ENCODE peak calls at places on chromosome 14, in five cellular contexts. U is cardiac muscle cell, R is PC-9, F is AG10803, Z is right atrium auricular region. V is an unnamed sample.
A peak's percentile ranks its signal among the peaks of the same experiment; 100 is the strongest.

GRCh38 chr14:104432611-104433231 is 146.8 kb upstream of the C14orf180 start:
- DNase-seq in U (no peak), R (no peak), F (no peak), Z (peak; percentile 44), V (no peak)

GRCh38 chr14:103820908-103821307 is 26.5 kb downstream of the PPP1R13B start:
- DNase-seq in U (no peak), R (no peak), F (no peak), Z (no peak), V (no peak)

GRCh38 chr14:44404021-44404420 is 103.1 kb downstream of the FSCB start:
- DNase-seq in U (peak; percentile 36), R (no peak), F (no peak), Z (no peak), V (no peak)

GRCh38 chr14:70896981-70897380 is 10.3 kb upstream of the PCNX1 start:
- DNase-seq in U (no peak), R (no peak), F (peak; percentile 64), Z (no peak), V (no peak)

GRCh38 chr14:30440986-30441385 is 118.0 kb upstream of the G2E3 start:
- DNase-seq in U (no peak), R (no peak), F (peak; percentile 43), Z (no peak), V (no peak)

GRCh38 chr14:22650960-22651521 is 6.9 kb upstream of the OR6J1 start:
- DNase-seq in U (peak; percentile 16), R (peak; percentile 24), F (peak; percentile 52), Z (no peak), V (no peak)

GRCh38 chr14:94388027-94388895 is at the start of gene SERPINA1:
- DNase-seq in U (no peak), R (no peak), F (no peak), Z (no peak), V (peak; percentile 79)

GRCh38 chr14:49950275-49951250 is 57.7 kb downstream of the ARF6 start:
- DNase-seq in U (no peak), R (peak; percentile 76), F (no peak), Z (no peak), V (peak; percentile 84)

GRCh38 chr14:26415618-26416123 is 182.2 kb downstream of the NOVA1 start:
- DNase-seq in U (no peak), R (no peak), F (no peak), Z (no peak), V (no peak)

GRCh38 chr14:58572092-58572853 is 65.5 kb upstream of the DACT1 start:
- DNase-seq in U (peak; percentile 35), R (no peak), F (peak; percentile 50), Z (no peak), V (no peak)

GRCh38 chr14:92785601-92786426 is 8.3 kb upstream of the GOLGA5 start:
- DNase-seq in U (peak; percentile 93), R (peak; percentile 27), F (peak; percentile 63), Z (peak; percentile 82), V (peak; percentile 52)

GRCh38 chr14:92968291-92969020 is 45.5 kb downstream of the CHGA start:
- DNase-seq in U (no peak), R (no peak), F (no peak), Z (no peak), V (no peak)

GRCh38 chr14:55438066-55438683 is 2.2 kb downstream of the TBPL2 start:
- DNase-seq in U (peak; percentile 78), R (no peak), F (peak; percentile 66), Z (no peak), V (peak; percentile 46)

GRCh38 chr14:55434805-55435174 is 5.6 kb downstream of the TBPL2 start:
- DNase-seq in U (no peak), R (no peak), F (no peak), Z (no peak), V (no peak)

GRCh38 chr14:55436530-55436929 is 3.9 kb downstream of the TBPL2 start:
- DNase-seq in U (no peak), R (no peak), F (no peak), Z (no peak), V (no peak)

GRCh38 chr14:55441286-55441685 is 870 bp upstream of the TBPL2 start:
- DNase-seq in U (no peak), R (no peak), F (no peak), Z (no peak), V (no peak)

DNA sequence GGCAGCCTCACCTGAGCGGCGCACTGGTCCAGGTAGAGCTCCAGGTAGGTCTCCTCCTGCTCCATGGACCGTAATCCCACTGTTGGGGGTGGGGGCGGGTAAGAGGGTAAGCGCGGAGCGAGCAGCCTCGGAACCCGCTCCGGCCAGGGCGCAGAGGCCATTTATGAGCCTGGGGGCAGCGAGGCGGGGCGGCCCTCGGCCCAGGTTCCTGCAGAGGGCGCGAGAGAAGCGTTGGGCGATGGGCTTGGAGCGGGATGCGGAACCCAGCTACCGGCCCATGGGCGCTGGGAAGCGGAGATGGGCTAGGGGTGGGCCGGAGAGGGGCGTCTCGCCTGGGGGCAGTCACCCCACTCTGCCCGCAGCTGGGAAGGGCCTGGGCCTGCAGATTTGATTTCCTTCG is at the start of gene TBPL2:
- DNase-seq in U (peak; percentile 29), R (no peak), F (no peak), Z (no peak), V (no peak)
- TF ChIP-seq CTCF in U (peak; percentile 53), R (no peak), F (no peak), Z (no peak), V (no peak)

DNA sequence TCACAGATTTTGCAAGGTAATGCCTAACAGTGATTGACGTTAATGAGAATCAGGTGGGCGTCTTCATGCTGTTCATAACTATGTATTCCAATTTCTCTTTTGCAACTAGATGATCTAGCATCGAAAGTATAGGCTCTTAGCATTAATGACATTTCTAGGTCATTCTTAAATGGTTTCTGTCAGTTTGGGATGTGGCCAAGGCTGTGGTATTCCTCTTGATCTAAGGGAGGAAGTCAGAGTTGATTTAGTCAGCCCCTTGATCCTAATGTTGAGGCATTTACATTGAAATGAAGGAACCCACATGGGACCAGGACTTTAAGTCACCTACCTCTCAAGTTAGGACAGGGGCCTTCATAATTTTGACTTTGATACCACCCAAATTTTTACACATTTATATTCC is 448.1 kb downstream of the NPAS3 start:
- DNase-seq in U (peak; percentile 14), R (no peak), F (no peak), Z (no peak), V (no peak)
- TF ChIP-seq CTCF in U (no peak), R (no peak), F (no peak), Z (no peak), V (no peak)

GRCh38 chr14:99718811-99719192 is 34.7 kb downstream of the CYP46A1 start:
- DNase-seq in U (no peak), R (no peak), F (no peak), Z (peak; percentile 16), V (no peak)
- TF ChIP-seq CTCF in U (no peak), R (no peak), F (no peak), Z (no peak), V (no peak)

DNA sequence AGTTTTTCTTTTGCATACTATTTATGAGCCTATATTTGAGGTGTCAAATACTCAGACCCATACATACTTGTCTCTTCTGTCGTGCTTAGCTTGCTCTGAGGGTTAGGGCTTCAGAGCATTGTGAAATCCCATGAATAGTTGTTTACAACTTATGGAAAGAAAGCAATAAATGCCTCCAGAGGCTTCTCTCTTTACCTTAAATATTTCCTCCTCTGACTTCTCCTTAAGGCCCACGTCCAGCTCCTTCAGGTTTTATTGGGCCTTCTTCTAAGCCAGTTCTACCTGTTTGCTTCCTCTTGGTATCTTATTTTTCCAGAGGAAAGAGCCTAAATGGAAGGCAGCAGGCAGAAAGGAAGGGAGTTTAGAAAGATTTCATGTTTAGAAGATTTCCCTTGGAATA is 218.6 kb downstream of the SPTSSA start:
- DNase-seq in U (no peak), R (no peak), F (no peak), Z (no peak), V (no peak)
- TF ChIP-seq CTCF in U (no peak), R (no peak), F (no peak), Z (no peak), V (no peak)

DNA sequence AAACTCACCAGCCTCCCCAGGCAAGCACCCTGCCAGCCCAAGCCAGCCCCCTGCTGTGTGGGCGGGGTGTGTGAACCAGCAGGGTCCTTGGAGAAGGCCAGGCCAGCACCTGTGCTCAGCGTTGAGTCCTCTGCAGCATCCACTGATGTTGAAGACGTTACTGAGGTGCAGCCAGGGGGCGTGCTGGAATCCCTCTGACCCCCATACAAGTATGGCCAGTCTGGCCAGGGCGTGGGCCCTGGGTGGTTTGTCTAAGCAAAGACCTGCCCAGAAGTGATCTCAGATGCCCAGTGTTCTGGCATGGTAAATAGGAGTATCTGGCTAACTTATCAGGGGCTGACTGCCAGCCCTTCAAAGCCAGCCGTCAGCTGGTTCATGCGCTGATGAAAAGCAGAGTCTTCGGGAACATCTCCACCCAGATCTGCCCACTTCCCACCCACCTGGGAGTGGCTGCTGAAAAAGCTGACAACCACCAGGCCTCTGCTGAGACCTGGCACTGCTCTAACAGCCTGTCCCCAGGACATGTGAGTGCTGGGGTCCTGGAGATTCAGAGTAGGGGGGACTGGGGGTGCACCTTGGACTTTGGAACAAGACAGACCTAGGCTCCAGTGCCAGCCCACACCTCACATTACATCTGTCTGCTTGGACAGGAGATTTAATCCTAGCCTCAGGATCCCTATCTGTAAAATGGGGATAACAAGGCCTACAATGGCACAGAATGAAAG is 41.1 kb downstream of the ACTN1 start:
- DNase-seq in U (no peak), R (peak; percentile 89), F (peak; percentile 32), Z (no peak), V (peak; percentile 74)
- TF ChIP-seq CTCF in U (peak; percentile 38), R (peak; percentile 23), F (peak; percentile 36), Z (no peak), V (peak; percentile 38)

GRCh38 chr14:90720336-90720735 is 95.9 kb downstream of the TTC7B start:
- DNase-seq in U (peak; percentile 39), R (no peak), F (no peak), Z (no peak), V (no peak)
- TF ChIP-seq CTCF in U (no peak), R (no peak), F (no peak), Z (no peak), V (no peak)

V was measured in Calu3.